ENCODE peak calls at places on chromosomes 13 and 19, in nine cellular contexts. D is fibroblast of pulmonary artery, M is heart right ventricle, U is Right ventricle myocardium superior, A is kidney tubule cell, C is NCI-H1092, O is breast epithelium, L is memory B cell, E is fibroblast of lung. P is an unnamed sample.

GRCh38 chr19:5054551-5055456 is 85.9 kb downstream of the KDM4B start:
- DNase-seq in D (no peak), M (peak), U (peak), A (no peak), C (no peak), O (no peak), L (no peak), E (no peak), P (no peak)

GRCh38 chr19:46959962-46960556 is 59.6 kb upstream of the NPAS1 start:
- DNase-seq in D (no peak), M (no peak), U (no peak), A (no peak), C (no peak), O (no peak), L (no peak), E (no peak), P (no peak)

GRCh38 chr19:55487884-55488687 is at the start of gene SSC5D:
- DNase-seq in D (peak), M (no peak), U (no peak), A (no peak), C (no peak), O (no peak), L (no peak), E (peak), P (peak)

GRCh38 chr13:50339291-50339690 is 324.0 kb downstream of the KCNRG start:
- DNase-seq in D (no peak), M (no peak), U (no peak), A (no peak), C (no peak), O (no peak), L (no peak), E (no peak), P (no peak)

GRCh38 chr19:35641515-35642151 is at the start of gene ETV2:
- DNase-seq in D (peak), M (peak), U (no peak), A (no peak), C (no peak), O (no peak), L (no peak), E (peak), P (peak)

GRCh38 chr19:9848761-9849160 is 13.6 kb downstream of the PIN1 start:
- DNase-seq in D (no peak), M (no peak), U (peak), A (no peak), C (no peak), O (no peak), L (no peak), E (no peak), P (no peak)

GRCh38 chr13:47085346-47085745 is 188.5 kb upstream of the HTR2A start:
- DNase-seq in D (no peak), M (no peak), U (no peak), A (no peak), C (no peak), O (no peak), L (no peak), E (peak), P (no peak)

GRCh38 chr19:48630289-48631036 is 6.7 kb downstream of the DBP start:
- DNase-seq in D (peak), M (peak), U (peak), A (no peak), C (no peak), O (no peak), L (no peak), E (peak), P (peak)

GRCh38 chr13:79287994-79288795 is 117.9 kb downstream of the RBM26 start:
- DNase-seq in D (no peak), M (no peak), U (no peak), A (no peak), C (no peak), O (no peak), L (no peak), E (no peak), P (no peak)

GRCh38 chr19:7497292-7497691 is 8.5 kb upstream of the PEX11G start:
- DNase-seq in D (no peak), M (no peak), U (no peak), A (no peak), C (no peak), O (no peak), L (no peak), E (no peak), P (no peak)

GRCh38 chr13:41487222-41487621 is 29.9 kb downstream of the RGCC start:
- DNase-seq in D (no peak), M (no peak), U (no peak), A (no peak), C (no peak), O (no peak), L (no peak), E (no peak), P (no peak)

GRCh38 chr19:55913643-55914268 is 18.4 kb downstream of the NLRP13 start:
- DNase-seq in D (no peak), M (no peak), U (no peak), A (peak), C (no peak), O (no peak), L (no peak), E (no peak), P (peak)

GRCh38 chr19:27392027-27392632 is 1820.8 kb downstream of the UQCRFS1 start:
- DNase-seq in D (no peak), M (no peak), U (no peak), A (no peak), C (no peak), O (no peak), L (peak), E (no peak), P (no peak)

GRCh38 chr19:42441047-42441440 is 1.7 kb downstream of the CXCL17 start:
- DNase-seq in D (no peak), M (no peak), U (no peak), A (no peak), C (no peak), O (no peak), L (no peak), E (no peak), P (no peak)

P was measured in Daoy.